ENCODE peak calls at places on chromosome 1, in six cellular contexts. One of them, this sample, is unnamed.

GRCh38 chr1:170174395-170174794 is 28.6 kb downstream of the NTMT2 start:
- DNase-seq in IMR-90: no peak
- DNase-seq in brain microvascular endothelial cell: no peak
- DNase-seq in cardiac muscle cell: no peak
- DNase-seq in upper lobe of right lung: no peak
- DNase-seq in mammary epithelial cell: no peak
- DNase-seq in this sample: no peak

GRCh38 chr1:1567152-1567830 is 7.4 kb downstream of the SSU72 start:
- DNase-seq in IMR-90: no peak
- DNase-seq in brain microvascular endothelial cell: peak; percentile 49
- DNase-seq in cardiac muscle cell: no peak
- DNase-seq in upper lobe of right lung: no peak
- DNase-seq in mammary epithelial cell: no peak
- DNase-seq in this sample: no peak

GRCh38 chr1:206606867-206607266 is 5.4 kb downstream of the EIF2D start:
- DNase-seq in IMR-90: peak; percentile 41
- DNase-seq in brain microvascular endothelial cell: peak; percentile 29
- DNase-seq in cardiac muscle cell: no peak
- DNase-seq in upper lobe of right lung: no peak
- DNase-seq in mammary epithelial cell: peak; percentile 44
- DNase-seq in this sample: no peak

GRCh38 chr1:109251277-109252166 is 2.2 kb downstream of the CELSR2 start:
- DNase-seq in IMR-90: no peak
- DNase-seq in brain microvascular endothelial cell: no peak
- DNase-seq in cardiac muscle cell: no peak
- DNase-seq in upper lobe of right lung: peak; percentile 39
- DNase-seq in mammary epithelial cell: no peak
- DNase-seq in this sample: no peak

GRCh38 chr1:171468120-171468790 is 17.1 kb upstream of the PRRC2C start:
- DNase-seq in IMR-90: peak; percentile 64
- DNase-seq in brain microvascular endothelial cell: peak; percentile 11
- DNase-seq in cardiac muscle cell: no peak
- DNase-seq in upper lobe of right lung: no peak
- DNase-seq in mammary epithelial cell: peak; percentile 90
- DNase-seq in this sample: no peak

GRCh38 chr1:10429868-10430215 is 391 bp upstream of the CENPS start:
- DNase-seq in IMR-90: peak; percentile 17
- DNase-seq in brain microvascular endothelial cell: no peak
- DNase-seq in cardiac muscle cell: no peak
- DNase-seq in upper lobe of right lung: no peak
- DNase-seq in mammary epithelial cell: no peak
- DNase-seq in this sample: no peak

GRCh38 chr1:163315773-163316374 is 5.9 kb upstream of the NUF2 start:
- DNase-seq in IMR-90: peak; percentile 68
- DNase-seq in brain microvascular endothelial cell: peak; percentile 29
- DNase-seq in cardiac muscle cell: peak; percentile 62
- DNase-seq in upper lobe of right lung: no peak
- DNase-seq in mammary epithelial cell: peak; percentile 10
- DNase-seq in this sample: no peak

GRCh38 chr1:2175681-2176454 is 18.7 kb downstream of the FAAP20 start:
- DNase-seq in IMR-90: no peak
- DNase-seq in brain microvascular endothelial cell: no peak
- DNase-seq in cardiac muscle cell: no peak
- DNase-seq in upper lobe of right lung: no peak
- DNase-seq in mammary epithelial cell: no peak
- DNase-seq in this sample: no peak

GRCh38 chr1:14429577-14429976 is 168.9 kb upstream of the KAZN start:
- DNase-seq in IMR-90: no peak
- DNase-seq in brain microvascular endothelial cell: no peak
- DNase-seq in cardiac muscle cell: no peak
- DNase-seq in upper lobe of right lung: no peak
- DNase-seq in mammary epithelial cell: no peak
- DNase-seq in this sample: no peak
- TF ChIP-seq CTCF in IMR-90: no peak
- TF ChIP-seq CTCF in brain microvascular endothelial cell: no peak
- TF ChIP-seq CTCF in cardiac muscle cell: no peak
- TF ChIP-seq CTCF in upper lobe of right lung: no peak
- TF ChIP-seq CTCF in mammary epithelial cell: no peak
- TF ChIP-seq CTCF in this sample: no peak

DNA sequence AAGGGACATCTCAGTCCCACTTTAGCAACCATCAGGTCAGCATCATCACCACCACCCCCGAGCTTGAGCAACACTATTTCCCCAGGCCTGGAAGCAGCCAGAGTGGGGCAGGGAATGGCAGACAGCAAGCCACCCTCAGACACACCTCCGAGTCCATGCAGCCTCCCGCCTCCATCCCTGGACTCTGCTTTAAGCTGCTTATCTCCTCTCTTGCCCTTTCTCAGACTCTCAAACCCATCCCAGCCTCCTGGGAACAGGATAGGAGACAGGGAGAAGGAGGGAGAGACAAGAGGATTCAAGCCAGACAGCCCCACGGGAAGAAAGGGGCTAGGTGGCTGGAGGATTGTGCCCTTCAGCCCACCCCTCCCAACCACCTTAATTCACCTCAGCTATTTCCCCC is 1.7 kb downstream of the PIAS3 start:
- DNase-seq in IMR-90: no peak
- DNase-seq in brain microvascular endothelial cell: no peak
- DNase-seq in cardiac muscle cell: no peak
- DNase-seq in upper lobe of right lung: no peak
- DNase-seq in mammary epithelial cell: no peak
- DNase-seq in this sample: no peak
- H3K4me3 ChIP-seq in IMR-90: no peak overlapping the region
- H3K4me3 ChIP-seq in brain microvascular endothelial cell: no peak overlapping the region
- H3K4me3 ChIP-seq in cardiac muscle cell: no peak overlapping the region
- H3K4me3 ChIP-seq in upper lobe of right lung: no peak overlapping the region
- H3K4me3 ChIP-seq in mammary epithelial cell: no peak overlapping the region
- H3K4me3 ChIP-seq in this sample: no peak overlapping the region

DNA sequence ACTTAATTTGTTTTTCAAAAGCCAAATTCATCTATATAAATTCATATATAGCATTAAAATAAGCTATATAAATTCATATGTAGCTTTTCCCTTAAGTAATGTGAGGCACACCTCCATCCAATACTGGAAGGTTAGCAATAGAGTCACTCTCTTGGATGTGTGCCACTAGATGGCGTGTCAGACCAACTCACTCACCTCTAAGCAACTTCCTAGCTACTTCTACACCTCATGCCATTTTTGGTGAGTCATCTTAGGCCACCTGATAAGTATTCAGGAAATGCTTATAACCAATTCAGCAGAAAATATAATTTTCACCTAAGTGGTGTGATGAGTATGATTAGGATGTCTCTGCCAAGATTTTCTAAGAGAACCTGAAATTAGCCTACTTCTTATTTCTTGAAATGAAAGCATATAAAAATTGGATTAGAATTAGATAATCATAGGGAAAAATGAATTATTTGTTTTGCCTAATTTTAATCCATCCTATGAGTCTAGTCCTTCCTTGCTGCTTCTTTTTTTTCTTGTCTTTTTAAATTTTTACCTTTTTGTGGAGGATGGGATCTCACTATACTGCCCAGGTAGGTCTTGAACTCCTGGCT is 34.4 kb upstream of the TADA1 start:
- DNase-seq in IMR-90: peak; percentile 81
- DNase-seq in brain microvascular endothelial cell: peak; percentile 83
- DNase-seq in cardiac muscle cell: peak; percentile 87
- DNase-seq in upper lobe of right lung: no peak
- DNase-seq in mammary epithelial cell: peak; percentile 87
- DNase-seq in this sample: peak; percentile 17
- TF ChIP-seq CTCF in IMR-90: peak; percentile 68
- TF ChIP-seq CTCF in brain microvascular endothelial cell: peak; percentile 82
- TF ChIP-seq CTCF in cardiac muscle cell: peak; percentile 72
- TF ChIP-seq CTCF in upper lobe of right lung: peak; percentile 73
- TF ChIP-seq CTCF in mammary epithelial cell: peak; percentile 69
- TF ChIP-seq CTCF in this sample: peak; percentile 63

GRCh38 chr1:203675596-203676347 is 49.1 kb downstream of the ATP2B4 start:
- DNase-seq in IMR-90: no peak
- DNase-seq in brain microvascular endothelial cell: no peak
- DNase-seq in cardiac muscle cell: no peak
- DNase-seq in upper lobe of right lung: no peak
- DNase-seq in mammary epithelial cell: no peak
- DNase-seq in this sample: no peak
- H3K4me3 ChIP-seq in IMR-90: no peak overlapping the region
- H3K4me3 ChIP-seq in brain microvascular endothelial cell: no peak overlapping the region
- H3K4me3 ChIP-seq in cardiac muscle cell: no peak overlapping the region
- H3K4me3 ChIP-seq in upper lobe of right lung: no peak overlapping the region
- H3K4me3 ChIP-seq in mammary epithelial cell: no peak overlapping the region
- H3K4me3 ChIP-seq in this sample: no peak overlapping the region

This sample was measured in AG04449.